ENCODE peak calls at places on chromosomes 7 and 10, in four cellular contexts. One of them, this sample, is unnamed.

GRCh38 chr7:110803602-110804143 is 287.3 kb upstream of the LRRN3 start:
- DNase-seq in HCT116: no peak
- DNase-seq in H1: no peak
- DNase-seq in SK-N-SH: no peak
- DNase-seq in this sample: no peak

GRCh38 chr7:83355143-83355542 is 192.5 kb upstream of the PCLO start:
- DNase-seq in SK-N-SH: no peak
- DNase-seq in H1: no peak
- DNase-seq in HCT116: no peak
- DNase-seq in this sample: no peak

GRCh38 chr10:63210611-63211196 is 77.6 kb downstream of the NRBF2 start:
- DNase-seq in H1: no peak
- DNase-seq in HCT116: no peak
- DNase-seq in SK-N-SH: no peak
- DNase-seq in this sample: no peak

GRCh38 chr10:104582604-104582951 is 58.5 kb upstream of the SORCS3 start:
- DNase-seq in SK-N-SH: no peak
- DNase-seq in H1: no peak
- DNase-seq in HCT116: no peak
- DNase-seq in this sample: no peak

GRCh38 chr7:46256870-46257528 is 335.9 kb upstream of the IGFBP3 start:
- DNase-seq in HCT116: no peak
- DNase-seq in SK-N-SH: peak
- DNase-seq in H1: no peak
- DNase-seq in this sample: no peak

GRCh38 chr7:20183086-20183485 is 34.1 kb downstream of the MACC1 start:
- DNase-seq in H1: no peak
- DNase-seq in HCT116: no peak
- DNase-seq in SK-N-SH: no peak
- DNase-seq in this sample: no peak

GRCh38 chr7:85508642-85509429 is 322.0 kb upstream of the SEMA3D start:
- DNase-seq in HCT116: no peak
- DNase-seq in SK-N-SH: no peak
- DNase-seq in H1: no peak
- DNase-seq in this sample: no peak

GRCh38 chr10:118501637-118502440 is 93.6 kb downstream of the PRLHR start:
- DNase-seq in HCT116: no peak
- DNase-seq in SK-N-SH: no peak
- DNase-seq in H1: no peak
- DNase-seq in this sample: no peak

GRCh38 chr10:27801171-27801785 is 55.7 kb upstream of the MKX start:
- DNase-seq in HCT116: no peak
- DNase-seq in H1: no peak
- DNase-seq in SK-N-SH: no peak
- DNase-seq in this sample: peak

GRCh38 chr10:71790749-71791440 is 17.6 kb upstream of the VSIR start:
- DNase-seq in SK-N-SH: no peak
- DNase-seq in H1: no peak
- DNase-seq in HCT116: no peak
- DNase-seq in this sample: no peak

GRCh38 chr7:16758634-16759602 is 5.4 kb downstream of the TSPAN13 start:
- DNase-seq in H1: no peak
- DNase-seq in HCT116: no peak
- DNase-seq in SK-N-SH: no peak
- DNase-seq in this sample: no peak

GRCh38 chr7:51268859-51269258 is 47.8 kb downstream of the COBL start:
- DNase-seq in H1: no peak
- DNase-seq in HCT116: no peak
- DNase-seq in SK-N-SH: no peak
- DNase-seq in this sample: no peak

GRCh38 chr10:130020651-130021372 is 56.7 kb upstream of the EBF3 start:
- DNase-seq in HCT116: no peak
- DNase-seq in SK-N-SH: no peak
- DNase-seq in H1: no peak
- DNase-seq in this sample: no peak

GRCh38 chr10:112307631-112308502 is 24.7 kb downstream of the TECTB start:
- DNase-seq in H1: peak
- DNase-seq in HCT116: peak
- DNase-seq in SK-N-SH: peak
- DNase-seq in this sample: peak

GRCh38 chr10:63166742-63167258 is 33.7 kb downstream of the NRBF2 start:
- DNase-seq in HCT116: peak
- DNase-seq in H1: no peak
- DNase-seq in SK-N-SH: peak
- DNase-seq in this sample: no peak

GRCh38 chr7:18667466-18667865 is 171.9 kb downstream of the HDAC9 start:
- DNase-seq in H1: no peak
- DNase-seq in HCT116: peak
- DNase-seq in SK-N-SH: no peak
- DNase-seq in this sample: no peak

GRCh38 chr10:130045091-130045652 is 65.5 kb downstream of the C10orf143 start:
- DNase-seq in SK-N-SH: no peak
- DNase-seq in HCT116: peak
- DNase-seq in H1: peak
- DNase-seq in this sample: peak

GRCh38 chr10:128481152-128481551 is 354.9 kb upstream of the MKI67 start:
- DNase-seq in H1: no peak
- DNase-seq in HCT116: no peak
- DNase-seq in SK-N-SH: no peak
- DNase-seq in this sample: no peak

GRCh38 chr10:9102026-9102425 is 1047.5 kb downstream of the GATA3 start:
- DNase-seq in HCT116: no peak
- DNase-seq in H1: no peak
- DNase-seq in SK-N-SH: no peak
- DNase-seq in this sample: no peak

GRCh38 chr7:105015631-105015965 is 1.6 kb downstream of the KMT2E start:
- DNase-seq in HCT116: no peak
- DNase-seq in SK-N-SH: peak
- DNase-seq in H1: no peak
- DNase-seq in this sample: no peak

GRCh38 chr10:61958793-61959192 is 57.3 kb downstream of the ARID5B start:
- DNase-seq in HCT116: no peak
- DNase-seq in SK-N-SH: no peak
- DNase-seq in H1: no peak
- DNase-seq in this sample: no peak

GRCh38 chr7:108284349-108285017 is 154.3 kb upstream of the LAMB4 start:
- DNase-seq in HCT116: no peak
- DNase-seq in H1: no peak
- DNase-seq in SK-N-SH: no peak
- DNase-seq in this sample: no peak

GRCh38 chr7:50069613-50070012 is 23.4 kb downstream of the ZPBP start:
- DNase-seq in HCT116: no peak
- DNase-seq in H1: no peak
- DNase-seq in SK-N-SH: no peak
- DNase-seq in this sample: no peak

GRCh38 chr7:129176853-129177369 is 11.5 kb upstream of the SMO start:
- DNase-seq in SK-N-SH: no peak
- DNase-seq in H1: no peak
- DNase-seq in HCT116: no peak
- DNase-seq in this sample: no peak

GRCh38 chr10:110859947-110860376 is 11.8 kb upstream of the PDCD4 start:
- DNase-seq in SK-N-SH: no peak
- DNase-seq in HCT116: no peak
- DNase-seq in H1: no peak
- DNase-seq in this sample: no peak

GRCh38 chr10:77562742-77563141 is 74.9 kb downstream of the KCNMA1 start:
- DNase-seq in H1: no peak
- DNase-seq in SK-N-SH: no peak
- DNase-seq in HCT116: no peak
- DNase-seq in this sample: no peak

GRCh38 chr10:8136745-8137144 is 82.3 kb downstream of the GATA3 start:
- DNase-seq in HCT116: no peak
- DNase-seq in H1: no peak
- DNase-seq in SK-N-SH: no peak
- DNase-seq in this sample: no peak

GRCh38 chr10:24114561-24114960 is 94.4 kb upstream of the KIAA1217 start:
- DNase-seq in H1: no peak
- DNase-seq in HCT116: no peak
- DNase-seq in SK-N-SH: peak
- DNase-seq in this sample: no peak

GRCh38 chr10:124296813-124297788 is 121.6 kb downstream of the OAT start:
- DNase-seq in HCT116: no peak
- DNase-seq in H1: no peak
- DNase-seq in SK-N-SH: no peak
- DNase-seq in this sample: no peak

GRCh38 chr7:91603707-91604106 is 276.8 kb downstream of the MTERF1 start:
- DNase-seq in H1: no peak
- DNase-seq in HCT116: no peak
- DNase-seq in SK-N-SH: no peak
- DNase-seq in this sample: no peak

GRCh38 chr10:71431216-71431944 is 34.7 kb downstream of the CDH23 start:
- DNase-seq in HCT116: no peak
- DNase-seq in H1: peak
- DNase-seq in SK-N-SH: peak
- DNase-seq in this sample: no peak

GRCh38 chr10:76306859-76307258 is 875.4 kb downstream of the LRMDA start:
- DNase-seq in HCT116: no peak
- DNase-seq in H1: no peak
- DNase-seq in SK-N-SH: no peak
- DNase-seq in this sample: no peak

GRCh38 chr7:140230862-140231778 is 54.3 kb upstream of the KDM7A start:
- DNase-seq in H1: peak
- DNase-seq in HCT116: peak
- DNase-seq in SK-N-SH: peak
- DNase-seq in this sample: peak

GRCh38 chr7:37346761-37347160 is 101.9 kb downstream of the ELMO1 start:
- DNase-seq in SK-N-SH: no peak
- DNase-seq in HCT116: no peak
- DNase-seq in H1: no peak
- DNase-seq in this sample: no peak

GRCh38 chr10:35420044-35420443 is 83.7 kb downstream of the CCNY start:
- DNase-seq in H1: no peak
- DNase-seq in HCT116: no peak
- DNase-seq in SK-N-SH: no peak
- DNase-seq in this sample: no peak

GRCh38 chr7:45435846-45436245 is 138.3 kb upstream of the ADCY1 start:
- DNase-seq in HCT116: no peak
- DNase-seq in SK-N-SH: no peak
- DNase-seq in H1: no peak
- DNase-seq in this sample: no peak

GRCh38 chr7:29884399-29885272 is 78.3 kb downstream of the WIPF3 start:
- DNase-seq in HCT116: no peak
- DNase-seq in H1: no peak
- DNase-seq in SK-N-SH: peak
- DNase-seq in this sample: peak

GRCh38 chr7:129845972-129846327 is 106.8 kb downstream of the UBE2H start:
- DNase-seq in H1: no peak
- DNase-seq in SK-N-SH: no peak
- DNase-seq in HCT116: peak
- DNase-seq in this sample: no peak

GRCh38 chr7:63070696-63071095 is 928.0 kb upstream of the ZNF722 start:
- DNase-seq in H1: no peak
- DNase-seq in HCT116: no peak
- DNase-seq in SK-N-SH: no peak
- DNase-seq in this sample: no peak

GRCh38 chr7:116505823-116506222 is 6.3 kb downstream of the CAV2 start:
- DNase-seq in H1: no peak
- DNase-seq in HCT116: no peak
- DNase-seq in SK-N-SH: no peak
- DNase-seq in this sample: no peak
- TF ChIP-seq JUND in H1: no peak
- TF ChIP-seq JUND in HCT116: no peak
- TF ChIP-seq JUND in SK-N-SH: no peak
- TF ChIP-seq JUND in this sample: no peak

DNA sequence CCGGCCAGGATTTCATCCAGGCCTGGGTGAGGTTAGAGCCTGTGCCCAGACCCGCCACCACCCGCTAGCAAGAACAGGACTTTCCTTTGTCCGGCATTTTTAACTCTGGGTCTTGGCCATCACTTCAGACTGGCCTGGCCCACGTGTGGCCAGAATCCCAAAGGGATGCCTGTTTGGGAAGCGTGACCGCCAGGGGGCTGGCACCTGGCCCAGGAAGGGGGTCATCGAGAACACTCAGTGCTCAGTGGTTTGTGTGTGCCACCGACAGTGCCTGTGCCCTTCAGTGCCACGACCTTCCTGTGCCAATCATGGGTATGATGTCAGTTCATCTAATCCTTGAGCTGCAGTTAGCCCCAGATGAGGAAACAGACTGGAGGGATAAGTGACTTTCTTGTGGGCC is 85.0 kb downstream of the ZMIZ1 start:
- DNase-seq in H1: no peak
- DNase-seq in SK-N-SH: no peak
- DNase-seq in HCT116: no peak
- DNase-seq in this sample: no peak
- TF ChIP-seq JUND in H1: no peak
- TF ChIP-seq JUND in SK-N-SH: no peak
- TF ChIP-seq JUND in HCT116: no peak
- TF ChIP-seq JUND in this sample: no peak

GRCh38 chr7:42877852-42878251 is 34.0 kb downstream of the C7orf25 start:
- DNase-seq in SK-N-SH: no peak
- DNase-seq in HCT116: no peak
- DNase-seq in H1: no peak
- DNase-seq in this sample: no peak
- TF ChIP-seq JUND in SK-N-SH: no peak
- TF ChIP-seq JUND in HCT116: no peak
- TF ChIP-seq JUND in H1: no peak
- TF ChIP-seq JUND in this sample: no peak

GRCh38 chr7:6015917-6016652 is 7.0 kb downstream of the AIMP2 start:
- DNase-seq in H1: no peak
- DNase-seq in HCT116: no peak
- DNase-seq in SK-N-SH: no peak
- DNase-seq in this sample: peak
- TF ChIP-seq JUND in H1: no peak
- TF ChIP-seq JUND in HCT116: peak
- TF ChIP-seq JUND in SK-N-SH: no peak
- TF ChIP-seq JUND in this sample: no peak

GRCh38 chr10:88966785-88967184 is 14.2 kb upstream of the ACTA2 start:
- DNase-seq in H1: no peak
- DNase-seq in SK-N-SH: no peak
- DNase-seq in HCT116: no peak
- DNase-seq in this sample: no peak
- TF ChIP-seq JUND in H1: no peak
- TF ChIP-seq JUND in SK-N-SH: no peak
- TF ChIP-seq JUND in HCT116: no peak
- TF ChIP-seq JUND in this sample: no peak

DNA sequence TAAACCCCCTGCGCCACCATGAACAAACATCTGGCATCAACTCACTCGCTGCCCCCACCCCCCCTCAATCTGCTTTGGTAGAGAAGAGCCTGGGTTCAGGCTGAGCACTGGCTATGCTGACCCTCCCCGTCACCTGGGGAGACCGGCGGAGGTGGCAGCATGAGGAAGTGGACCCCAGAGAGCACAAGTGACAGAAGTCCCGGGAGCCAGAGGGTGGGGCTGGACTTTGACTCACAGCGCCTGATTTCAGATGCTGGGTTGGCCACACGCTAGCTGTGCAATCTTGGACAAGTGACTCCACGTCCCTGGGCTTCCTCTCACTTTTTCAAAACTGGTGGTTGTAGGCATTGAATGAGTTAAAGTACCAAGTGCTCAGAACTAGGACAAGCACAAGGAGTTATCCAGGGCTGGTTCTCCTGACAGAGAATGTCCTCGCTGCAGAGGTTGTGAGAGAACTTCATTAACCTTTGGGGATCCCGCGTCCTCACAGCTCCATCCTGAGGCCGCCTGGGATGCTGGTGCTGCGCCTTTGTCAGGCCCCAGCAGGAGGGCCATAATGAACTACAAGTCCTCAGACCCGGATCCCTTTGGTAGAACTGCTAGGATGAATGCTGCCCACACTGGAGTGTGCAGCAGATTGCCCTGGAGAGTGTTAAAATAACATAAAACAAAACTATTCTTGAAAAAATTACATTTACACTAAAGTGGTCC is 48.8 kb upstream of the RASGEF1A start:
- DNase-seq in HCT116: no peak
- DNase-seq in H1: no peak
- DNase-seq in SK-N-SH: no peak
- DNase-seq in this sample: no peak
- TF ChIP-seq JUND in HCT116: no peak
- TF ChIP-seq JUND in H1: no peak
- TF ChIP-seq JUND in SK-N-SH: no peak
- TF ChIP-seq JUND in this sample: no peak